ENCODE peak calls at places on chromosome 22, in nine cellular contexts. E is tibial nerve, W is lower leg skin, H is NB4, N is heart left ventricle, J is body of pancreas, L is IMR-90, Y is adrenal gland, M is Peyer's patch. B is an unnamed sample.

GRCh38 chr22:32079110-32080089 is 36.3 kb downstream of the SLC5A1 start:
- DNase-seq in W (no peak), E (no peak), Y (peak; percentile 61), H (no peak), N (no peak), M (no peak), J (peak; percentile 39), L (peak; percentile 68), B (no peak)

GRCh38 chr22:24503137-24503850 is 8.2 kb downstream of the UPB1 start:
- DNase-seq in H (peak; percentile 96), L (peak; percentile 63), M (no peak), E (no peak), N (peak; percentile 53), W (no peak), J (peak; percentile 64), Y (peak; percentile 67), B (peak; percentile 47)

GRCh38 chr22:50522806-50523438 is 2.5 kb downstream of the SCO2 start:
- DNase-seq in Y (no peak), H (no peak), W (no peak), M (no peak), N (no peak), J (no peak), E (no peak), L (no peak), B (no peak)

GRCh38 chr22:50530857-50531545 is 1.2 kb upstream of the TYMP start:
- DNase-seq in J (peak; percentile 75), N (peak; percentile 84), Y (peak; percentile 86), M (peak; percentile 92), E (peak; percentile 65), H (peak; percentile 93), L (peak; percentile 63), W (peak; percentile 88), B (peak; percentile 71)

GRCh38 chr22:23404689-23405365 is 175.3 kb downstream of the IGLL1 start:
- DNase-seq in J (peak; percentile 65), Y (no peak), H (no peak), L (peak; percentile 40), N (no peak), W (no peak), E (no peak), M (peak; percentile 63), B (peak; percentile 10)

GRCh38 chr22:23215294-23216204 is 35.2 kb downstream of the BCR start:
- DNase-seq in Y (no peak), E (no peak), W (no peak), L (peak; percentile 64), N (no peak), H (peak; percentile 77), M (peak; percentile 12), J (peak; percentile 64), B (peak; percentile 22)

GRCh38 chr22:20654343-20655208 is 119.3 kb upstream of the SERPIND1 start:
- DNase-seq in L (no peak), W (no peak), H (no peak), Y (no peak), E (no peak), M (no peak), N (no peak), J (no peak), B (no peak)

GRCh38 chr22:17192186-17192585 is 27.0 kb downstream of the ADA2 start:
- DNase-seq in Y (no peak), M (no peak), E (no peak), L (no peak), N (no peak), H (no peak), J (no peak), W (no peak), B (no peak)

GRCh38 chr22:30074994-30075393 is 5.3 kb upstream of the HORMAD2 start:
- DNase-seq in N (no peak), J (no peak), W (no peak), H (no peak), Y (no peak), L (no peak), E (no peak), M (no peak), B (no peak)

GRCh38 chr22:32932176-32932575 is 126.0 kb downstream of the SYN3 start:
- DNase-seq in J (no peak), M (no peak), L (peak; percentile 56), Y (no peak), W (no peak), N (no peak), H (no peak), E (no peak), B (no peak)

GRCh38 chr22:31241936-31242335 is 29.8 kb downstream of the LIMK2 start:
- DNase-seq in W (no peak), Y (no peak), M (no peak), N (no peak), E (no peak), J (no peak), H (no peak), L (peak; percentile 90), B (peak; percentile 24)

GRCh38 chr22:46563381-46564083 is 26.1 kb upstream of the CELSR1 start:
- DNase-seq in H (peak; percentile 93), L (peak; percentile 37), N (peak; percentile 76), Y (peak; percentile 84), E (peak; percentile 64), M (peak; percentile 95), W (peak; percentile 71), J (peak; percentile 88), B (peak; percentile 73)
- TF ChIP-seq POLR2A in H (no peak), L (no peak), N (no peak), Y (no peak), E (no peak), M (peak; percentile 17), W (no peak), J (no peak), B (no peak)

GRCh38 chr22:38955250-38955775 is 2.1 kb upstream of the APOBEC3A start:
- DNase-seq in Y (no peak), J (peak; percentile 2), N (no peak), W (no peak), L (no peak), H (no peak), E (no peak), M (peak; percentile 28), B (no peak)

GRCh38 chr22:38953091-38953490 is 4.3 kb upstream of the APOBEC3A start:
- DNase-seq in J (peak; percentile 2), H (no peak), W (no peak), L (no peak), E (no peak), Y (no peak), N (no peak), M (peak; percentile 44), B (no peak)

GRCh38 chr22:38954414-38955043 is 2.9 kb upstream of the APOBEC3A start:
- DNase-seq in H (no peak), W (no peak), N (no peak), Y (no peak), E (no peak), L (no peak), M (no peak), J (peak; percentile 3), B (no peak)

GRCh38 chr22:38952382-38952993 is 4.9 kb upstream of the APOBEC3A start:
- DNase-seq in N (no peak), W (no peak), H (no peak), Y (no peak), E (no peak), M (no peak), J (peak; percentile 2), L (no peak), B (no peak)

GRCh38 chr22:38953577-38954413 is 3.6 kb upstream of the APOBEC3A start:
- DNase-seq in E (no peak), J (peak; percentile 2), L (no peak), H (peak; percentile 56), W (no peak), M (peak; percentile 54), Y (no peak), N (no peak), B (peak; percentile 60)
- TF ChIP-seq POLR2A in E (no peak), J (no peak), L (no peak), H (no peak), W (no peak), M (no peak), Y (no peak), N (no peak), B (no peak)

GRCh38 chr22:49367016-49367697 is 460.5 kb downstream of the BRD1 start:
- DNase-seq in N (no peak), M (no peak), E (no peak), H (no peak), W (no peak), Y (no peak), L (no peak), J (no peak), B (no peak)

GRCh38 chr22:49370841-49371301 is 456.8 kb downstream of the BRD1 start:
- DNase-seq in W (peak; percentile 4), N (no peak), J (no peak), M (no peak), L (no peak), H (no peak), Y (no peak), E (no peak), B (no peak)

GRCh38 chr22:49368221-49368975 is 459.3 kb downstream of the BRD1 start:
- DNase-seq in L (no peak), Y (no peak), H (no peak), M (no peak), W (peak; percentile 9), E (no peak), J (no peak), N (no peak), B (no peak)

GRCh38 chr22:49369726-49370717 is 457.7 kb downstream of the BRD1 start:
- DNase-seq in L (no peak), Y (no peak), E (no peak), N (no peak), W (peak; percentile 7), M (no peak), J (no peak), H (no peak), B (no peak)

GRCh38 chr22:49368976-49369725 is 458.5 kb downstream of the BRD1 start:
- DNase-seq in M (no peak), J (no peak), E (no peak), N (no peak), Y (no peak), W (peak; percentile 13), H (peak; percentile 86), L (no peak), B (no peak)
- TF ChIP-seq POLR2A in M (no peak), J (no peak), E (no peak), N (no peak), Y (no peak), W (no peak), H (peak; percentile 71), L (no peak), B (no peak)

DNA sequence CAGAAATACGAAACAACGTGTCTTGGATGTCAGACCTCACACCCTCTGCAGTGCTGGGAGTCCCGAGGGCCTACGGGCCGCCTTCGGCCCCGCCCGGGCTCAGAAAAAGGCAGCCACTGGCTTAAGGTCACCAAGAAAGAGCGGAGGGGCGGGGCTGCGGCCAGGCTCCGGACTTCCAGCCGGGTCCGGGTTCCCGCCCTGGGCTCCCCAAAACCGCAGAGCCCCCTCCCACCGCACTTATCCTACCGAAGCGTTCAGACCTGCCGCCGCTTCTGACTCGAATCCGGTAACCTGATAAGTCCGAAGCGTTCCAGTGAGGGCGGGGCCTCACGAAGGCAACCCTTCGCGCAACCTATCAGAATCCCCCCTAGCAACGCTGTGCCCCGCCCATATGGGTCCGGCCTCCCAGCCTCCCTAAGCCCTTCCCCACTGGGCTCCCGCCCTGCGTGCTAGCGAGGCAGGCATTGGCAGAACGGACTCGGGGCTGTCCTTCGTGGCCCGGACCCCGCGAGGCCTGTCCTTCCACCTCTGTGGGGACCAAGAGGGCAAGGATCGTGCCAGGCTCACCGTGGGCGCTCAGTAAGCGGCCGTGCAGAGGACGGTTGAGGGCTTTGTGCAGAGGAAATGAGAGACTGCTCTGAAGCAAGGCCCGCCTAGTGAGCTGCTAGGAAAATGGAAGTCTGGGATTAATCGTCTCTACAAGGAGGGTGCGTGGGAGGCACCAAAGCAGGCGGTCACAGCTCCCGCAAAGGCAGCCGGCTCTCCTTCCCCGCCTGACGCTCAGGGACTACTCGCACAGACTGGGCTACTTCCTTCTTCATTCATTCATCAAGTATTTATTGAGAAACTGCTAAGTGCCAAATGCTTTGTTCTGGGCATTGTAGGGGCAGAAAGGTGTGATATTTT is at the start of gene NAGA:
- DNase-seq in E (peak; percentile 94), M (peak; percentile 98), L (peak; percentile 94), H (peak; percentile 99), N (peak; percentile 96), Y (peak; percentile 98), J (peak; percentile 97), W (peak; percentile 95), B (peak; percentile 97)
- TF ChIP-seq POLR2A in E (peak; percentile 89), M (peak; percentile 93), L (no peak), H (peak; percentile 78), N (peak; percentile 90), Y (peak; percentile 44), J (peak; percentile 78), W (no peak), B (peak; percentile 90)